ENCODE peak calls at places on chromosomes 1 and 21, in six cellular contexts. One of them, this sample, is unnamed.
A peak's percentile ranks its signal among the peaks of the same experiment; 100 is the strongest.

GRCh38 chr1:67722292-67722944 is 37.4 kb downstream of the GADD45A start:
- DNase-seq in astrocyte of the hippocampus: peak; percentile 59
- DNase-seq in activated CD4-positive, alpha-beta T cell treated with anti-CD3 and anti-CD28 coated beads, Interleukin-2, amount 50 U/mL, for 4 hours: no peak
- DNase-seq in retina: no peak
- DNase-seq in anterior cingulate cortex: no peak
- DNase-seq in T-helper 17 cell: no peak
- DNase-seq in this sample: no peak

GRCh38 chr1:17125756-17126237 is 6.5 kb upstream of the PADI2 start:
- DNase-seq in astrocyte of the hippocampus: peak; percentile 95
- DNase-seq in activated CD4-positive, alpha-beta T cell treated with anti-CD3 and anti-CD28 coated beads, Interleukin-2, amount 50 U/mL, for 4 hours: peak; percentile 83
- DNase-seq in retina: peak; percentile 90
- DNase-seq in anterior cingulate cortex: peak; percentile 48
- DNase-seq in T-helper 17 cell: peak; percentile 85
- DNase-seq in this sample: peak; percentile 92

GRCh38 chr1:224644553-224645154 is 28.5 kb downstream of the CNIH3 start:
- DNase-seq in astrocyte of the hippocampus: peak; percentile 68
- DNase-seq in activated CD4-positive, alpha-beta T cell treated with anti-CD3 and anti-CD28 coated beads, Interleukin-2, amount 50 U/mL, for 4 hours: peak; percentile 32
- DNase-seq in retina: peak; percentile 65
- DNase-seq in anterior cingulate cortex: no peak
- DNase-seq in T-helper 17 cell: peak; percentile 53
- DNase-seq in this sample: peak; percentile 43

GRCh38 chr1:75426688-75427087 is 184.2 kb downstream of the SLC44A5 start:
- DNase-seq in astrocyte of the hippocampus: no peak
- DNase-seq in activated CD4-positive, alpha-beta T cell treated with anti-CD3 and anti-CD28 coated beads, Interleukin-2, amount 50 U/mL, for 4 hours: no peak
- DNase-seq in retina: no peak
- DNase-seq in anterior cingulate cortex: no peak
- DNase-seq in T-helper 17 cell: no peak
- DNase-seq in this sample: no peak

GRCh38 chr1:112721966-112722524 is 6.9 kb upstream of the PPM1J start:
- DNase-seq in astrocyte of the hippocampus: no peak
- DNase-seq in activated CD4-positive, alpha-beta T cell treated with anti-CD3 and anti-CD28 coated beads, Interleukin-2, amount 50 U/mL, for 4 hours: no peak
- DNase-seq in retina: no peak
- DNase-seq in anterior cingulate cortex: no peak
- DNase-seq in T-helper 17 cell: no peak
- DNase-seq in this sample: no peak

GRCh38 chr21:41186763-41187536 is 19.0 kb downstream of the BACE2 start:
- DNase-seq in astrocyte of the hippocampus: no peak
- DNase-seq in activated CD4-positive, alpha-beta T cell treated with anti-CD3 and anti-CD28 coated beads, Interleukin-2, amount 50 U/mL, for 4 hours: no peak
- DNase-seq in retina: no peak
- DNase-seq in anterior cingulate cortex: no peak
- DNase-seq in T-helper 17 cell: no peak
- DNase-seq in this sample: no peak

GRCh38 chr21:17610862-17611261 is 1.8 kb downstream of the BTG3 start:
- DNase-seq in astrocyte of the hippocampus: no peak
- DNase-seq in activated CD4-positive, alpha-beta T cell treated with anti-CD3 and anti-CD28 coated beads, Interleukin-2, amount 50 U/mL, for 4 hours: no peak
- DNase-seq in retina: peak; percentile 42
- DNase-seq in anterior cingulate cortex: no peak
- DNase-seq in T-helper 17 cell: no peak
- DNase-seq in this sample: peak; percentile 27

GRCh38 chr1:169779150-169779549 is 15.6 kb downstream of the METTL18 start:
- DNase-seq in astrocyte of the hippocampus: no peak
- DNase-seq in activated CD4-positive, alpha-beta T cell treated with anti-CD3 and anti-CD28 coated beads, Interleukin-2, amount 50 U/mL, for 4 hours: no peak
- DNase-seq in retina: no peak
- DNase-seq in anterior cingulate cortex: no peak
- DNase-seq in T-helper 17 cell: no peak
- DNase-seq in this sample: no peak

GRCh38 chr1:33407339-33407738 is 23.6 kb downstream of the PHC2 start:
- DNase-seq in astrocyte of the hippocampus: no peak
- DNase-seq in activated CD4-positive, alpha-beta T cell treated with anti-CD3 and anti-CD28 coated beads, Interleukin-2, amount 50 U/mL, for 4 hours: no peak
- DNase-seq in retina: no peak
- DNase-seq in anterior cingulate cortex: no peak
- DNase-seq in T-helper 17 cell: no peak
- DNase-seq in this sample: no peak

GRCh38 chr21:16908087-16908486 is 604.8 kb upstream of the CXADR start:
- DNase-seq in astrocyte of the hippocampus: peak; percentile 76
- DNase-seq in activated CD4-positive, alpha-beta T cell treated with anti-CD3 and anti-CD28 coated beads, Interleukin-2, amount 50 U/mL, for 4 hours: no peak
- DNase-seq in retina: no peak
- DNase-seq in anterior cingulate cortex: peak; percentile 6
- DNase-seq in T-helper 17 cell: no peak
- DNase-seq in this sample: peak; percentile 11

GRCh38 chr1:229596961-229597699 is 28.8 kb downstream of the TAF5L start:
- DNase-seq in astrocyte of the hippocampus: peak; percentile 46
- DNase-seq in activated CD4-positive, alpha-beta T cell treated with anti-CD3 and anti-CD28 coated beads, Interleukin-2, amount 50 U/mL, for 4 hours: no peak
- DNase-seq in retina: no peak
- DNase-seq in anterior cingulate cortex: no peak
- DNase-seq in T-helper 17 cell: no peak
- DNase-seq in this sample: no peak

GRCh38 chr1:3313579-3313955 is 140.9 kb upstream of the ARHGEF16 start:
- DNase-seq in astrocyte of the hippocampus: peak; percentile 96
- DNase-seq in activated CD4-positive, alpha-beta T cell treated with anti-CD3 and anti-CD28 coated beads, Interleukin-2, amount 50 U/mL, for 4 hours: no peak
- DNase-seq in retina: peak; percentile 70
- DNase-seq in anterior cingulate cortex: peak; percentile 84
- DNase-seq in T-helper 17 cell: no peak
- DNase-seq in this sample: peak; percentile 65

GRCh38 chr1:194975913-194976312 is 1632.3 kb downstream of the KCNT2 start:
- DNase-seq in astrocyte of the hippocampus: peak; percentile 63
- DNase-seq in activated CD4-positive, alpha-beta T cell treated with anti-CD3 and anti-CD28 coated beads, Interleukin-2, amount 50 U/mL, for 4 hours: no peak
- DNase-seq in retina: no peak
- DNase-seq in anterior cingulate cortex: no peak
- DNase-seq in T-helper 17 cell: no peak
- DNase-seq in this sample: no peak

GRCh38 chr21:45374826-45375455 is 30.0 kb upstream of the COL18A1 start:
- DNase-seq in astrocyte of the hippocampus: no peak
- DNase-seq in activated CD4-positive, alpha-beta T cell treated with anti-CD3 and anti-CD28 coated beads, Interleukin-2, amount 50 U/mL, for 4 hours: no peak
- DNase-seq in retina: no peak
- DNase-seq in anterior cingulate cortex: no peak
- DNase-seq in T-helper 17 cell: no peak
- DNase-seq in this sample: no peak

GRCh38 chr1:15053091-15053657 is 100.4 kb upstream of the TMEM51 start:
- DNase-seq in astrocyte of the hippocampus: no peak
- DNase-seq in activated CD4-positive, alpha-beta T cell treated with anti-CD3 and anti-CD28 coated beads, Interleukin-2, amount 50 U/mL, for 4 hours: no peak
- DNase-seq in retina: no peak
- DNase-seq in anterior cingulate cortex: no peak
- DNase-seq in T-helper 17 cell: no peak
- DNase-seq in this sample: no peak